ENCODE peak calls at places on chromosomes 11 and 22, in ten cellular contexts. One of them, this sample, is unnamed.

GRCh38 chr11:118277312-118277711 is 13.2 kb upstream of the MPZL2 start:
- DNase-seq in astrocyte: peak; percentile 33
- DNase-seq in aorta: no peak
- DNase-seq in Peyer's patch: no peak
- DNase-seq in left ventricle myocardium superior: no peak
- DNase-seq in NCI-H146: no peak
- DNase-seq in HTR-8/SVneo: peak; percentile 24
- DNase-seq in fibroblast of mammary gland: peak; percentile 36
- DNase-seq in LoVo: peak; percentile 48
- DNase-seq in stimulated activated CD4-positive, alpha-beta T cell treated with anti-CD3 and anti-CD28 coated beads, TNF-alpha, amount 100 ng/mL, for 1 hour: no peak
- DNase-seq in this sample: peak; percentile 55

GRCh38 chr11:69893631-69894030 is 74.4 kb upstream of the FGF3 start:
- DNase-seq in Peyer's patch: no peak
- DNase-seq in stimulated activated CD4-positive, alpha-beta T cell treated with anti-CD3 and anti-CD28 coated beads, TNF-alpha, amount 100 ng/mL, for 1 hour: no peak
- DNase-seq in left ventricle myocardium superior: no peak
- DNase-seq in NCI-H146: no peak
- DNase-seq in fibroblast of mammary gland: no peak
- DNase-seq in HTR-8/SVneo: no peak
- DNase-seq in LoVo: no peak
- DNase-seq in aorta: peak; percentile 27
- DNase-seq in astrocyte: no peak
- DNase-seq in this sample: no peak

GRCh38 chr11:12110714-12111481 is 508 bp downstream of the MICAL2 start:
- DNase-seq in fibroblast of mammary gland: no peak
- DNase-seq in astrocyte: no peak
- DNase-seq in aorta: peak; percentile 68
- DNase-seq in Peyer's patch: peak; percentile 57
- DNase-seq in left ventricle myocardium superior: peak; percentile 60
- DNase-seq in NCI-H146: peak; percentile 73
- DNase-seq in stimulated activated CD4-positive, alpha-beta T cell treated with anti-CD3 and anti-CD28 coated beads, TNF-alpha, amount 100 ng/mL, for 1 hour: no peak
- DNase-seq in LoVo: no peak
- DNase-seq in HTR-8/SVneo: no peak
- DNase-seq in this sample: no peak

GRCh38 chr11:31798057-31799035 is 12.8 kb downstream of the PAX6 start:
- DNase-seq in NCI-H146: no peak
- DNase-seq in LoVo: no peak
- DNase-seq in fibroblast of mammary gland: no peak
- DNase-seq in Peyer's patch: no peak
- DNase-seq in aorta: no peak
- DNase-seq in HTR-8/SVneo: no peak
- DNase-seq in astrocyte: no peak
- DNase-seq in stimulated activated CD4-positive, alpha-beta T cell treated with anti-CD3 and anti-CD28 coated beads, TNF-alpha, amount 100 ng/mL, for 1 hour: no peak
- DNase-seq in left ventricle myocardium superior: no peak
- DNase-seq in this sample: no peak

GRCh38 chr11:133947298-133947905 is 9.4 kb downstream of the IGSF9B start:
- DNase-seq in astrocyte: peak; percentile 52
- DNase-seq in left ventricle myocardium superior: peak; percentile 73
- DNase-seq in fibroblast of mammary gland: peak; percentile 40
- DNase-seq in LoVo: no peak
- DNase-seq in NCI-H146: peak; percentile 17
- DNase-seq in aorta: no peak
- DNase-seq in Peyer's patch: no peak
- DNase-seq in HTR-8/SVneo: peak; percentile 61
- DNase-seq in stimulated activated CD4-positive, alpha-beta T cell treated with anti-CD3 and anti-CD28 coated beads, TNF-alpha, amount 100 ng/mL, for 1 hour: peak; percentile 29
- DNase-seq in this sample: peak; percentile 82

GRCh38 chr22:23227380-23227779 is 47.1 kb downstream of the BCR start:
- DNase-seq in aorta: peak; percentile 9
- DNase-seq in HTR-8/SVneo: no peak
- DNase-seq in stimulated activated CD4-positive, alpha-beta T cell treated with anti-CD3 and anti-CD28 coated beads, TNF-alpha, amount 100 ng/mL, for 1 hour: no peak
- DNase-seq in fibroblast of mammary gland: no peak
- DNase-seq in left ventricle myocardium superior: no peak
- DNase-seq in Peyer's patch: no peak
- DNase-seq in astrocyte: no peak
- DNase-seq in NCI-H146: no peak
- DNase-seq in LoVo: no peak
- DNase-seq in this sample: no peak

GRCh38 chr22:35425971-35426800 is 26.2 kb downstream of the MCM5 start:
- DNase-seq in fibroblast of mammary gland: no peak
- DNase-seq in astrocyte: no peak
- DNase-seq in stimulated activated CD4-positive, alpha-beta T cell treated with anti-CD3 and anti-CD28 coated beads, TNF-alpha, amount 100 ng/mL, for 1 hour: no peak
- DNase-seq in NCI-H146: no peak
- DNase-seq in left ventricle myocardium superior: no peak
- DNase-seq in aorta: no peak
- DNase-seq in HTR-8/SVneo: peak; percentile 19
- DNase-seq in Peyer's patch: no peak
- DNase-seq in LoVo: no peak
- DNase-seq in this sample: peak; percentile 85

GRCh38 chr11:28110108-28110838 is 2.1 kb downstream of the METTL15 start:
- DNase-seq in stimulated activated CD4-positive, alpha-beta T cell treated with anti-CD3 and anti-CD28 coated beads, TNF-alpha, amount 100 ng/mL, for 1 hour: peak; percentile 16
- DNase-seq in fibroblast of mammary gland: peak; percentile 78
- DNase-seq in HTR-8/SVneo: peak; percentile 45
- DNase-seq in astrocyte: peak; percentile 69
- DNase-seq in Peyer's patch: peak; percentile 86
- DNase-seq in LoVo: peak; percentile 77
- DNase-seq in NCI-H146: peak; percentile 76
- DNase-seq in left ventricle myocardium superior: peak; percentile 77
- DNase-seq in aorta: peak; percentile 83
- DNase-seq in this sample: peak; percentile 83

GRCh38 chr11:134725939-134726639 is 314.0 kb upstream of the B3GAT1 start:
- DNase-seq in NCI-H146: peak; percentile 20
- DNase-seq in aorta: no peak
- DNase-seq in Peyer's patch: no peak
- DNase-seq in left ventricle myocardium superior: no peak
- DNase-seq in stimulated activated CD4-positive, alpha-beta T cell treated with anti-CD3 and anti-CD28 coated beads, TNF-alpha, amount 100 ng/mL, for 1 hour: no peak
- DNase-seq in astrocyte: no peak
- DNase-seq in HTR-8/SVneo: no peak
- DNase-seq in LoVo: peak; percentile 8
- DNase-seq in fibroblast of mammary gland: no peak
- DNase-seq in this sample: peak; percentile 29

GRCh38 chr22:39634530-39635399 is 64.2 kb downstream of the CACNA1I start:
- DNase-seq in stimulated activated CD4-positive, alpha-beta T cell treated with anti-CD3 and anti-CD28 coated beads, TNF-alpha, amount 100 ng/mL, for 1 hour: no peak
- DNase-seq in left ventricle myocardium superior: no peak
- DNase-seq in astrocyte: peak; percentile 83
- DNase-seq in fibroblast of mammary gland: peak; percentile 90
- DNase-seq in HTR-8/SVneo: peak; percentile 85
- DNase-seq in Peyer's patch: no peak
- DNase-seq in aorta: no peak
- DNase-seq in LoVo: peak; percentile 92
- DNase-seq in NCI-H146: no peak
- DNase-seq in this sample: peak; percentile 75

GRCh38 chr11:90438069-90438468 is 215.2 kb upstream of the CHORDC1 start:
- DNase-seq in NCI-H146: no peak
- DNase-seq in astrocyte: no peak
- DNase-seq in HTR-8/SVneo: no peak
- DNase-seq in aorta: no peak
- DNase-seq in LoVo: no peak
- DNase-seq in Peyer's patch: no peak
- DNase-seq in fibroblast of mammary gland: no peak
- DNase-seq in left ventricle myocardium superior: no peak
- DNase-seq in stimulated activated CD4-positive, alpha-beta T cell treated with anti-CD3 and anti-CD28 coated beads, TNF-alpha, amount 100 ng/mL, for 1 hour: no peak
- DNase-seq in this sample: no peak

GRCh38 chr11:121452609-121453150 is at the start of gene SORL1-AS1:
- DNase-seq in stimulated activated CD4-positive, alpha-beta T cell treated with anti-CD3 and anti-CD28 coated beads, TNF-alpha, amount 100 ng/mL, for 1 hour: peak; percentile 40
- DNase-seq in LoVo: peak; percentile 34
- DNase-seq in HTR-8/SVneo: peak; percentile 10
- DNase-seq in aorta: no peak
- DNase-seq in fibroblast of mammary gland: no peak
- DNase-seq in NCI-H146: peak; percentile 80
- DNase-seq in astrocyte: no peak
- DNase-seq in Peyer's patch: peak; percentile 54
- DNase-seq in left ventricle myocardium superior: no peak
- DNase-seq in this sample: peak; percentile 53

GRCh38 chr11:17648528-17648927 is 70.8 kb upstream of the MYOD1 start:
- DNase-seq in stimulated activated CD4-positive, alpha-beta T cell treated with anti-CD3 and anti-CD28 coated beads, TNF-alpha, amount 100 ng/mL, for 1 hour: no peak
- DNase-seq in LoVo: no peak
- DNase-seq in left ventricle myocardium superior: no peak
- DNase-seq in HTR-8/SVneo: no peak
- DNase-seq in NCI-H146: no peak
- DNase-seq in Peyer's patch: no peak
- DNase-seq in fibroblast of mammary gland: no peak
- DNase-seq in astrocyte: no peak
- DNase-seq in aorta: no peak
- DNase-seq in this sample: no peak

GRCh38 chr11:19290356-19290755 is 49.6 kb upstream of the E2F8 start:
- DNase-seq in astrocyte: no peak
- DNase-seq in fibroblast of mammary gland: peak; percentile 41
- DNase-seq in left ventricle myocardium superior: no peak
- DNase-seq in HTR-8/SVneo: no peak
- DNase-seq in LoVo: no peak
- DNase-seq in Peyer's patch: no peak
- DNase-seq in NCI-H146: no peak
- DNase-seq in stimulated activated CD4-positive, alpha-beta T cell treated with anti-CD3 and anti-CD28 coated beads, TNF-alpha, amount 100 ng/mL, for 1 hour: no peak
- DNase-seq in aorta: no peak
- DNase-seq in this sample: no peak

GRCh38 chr11:3056296-3057068 is 741 bp downstream of the CARS1 start:
- DNase-seq in aorta: no peak
- DNase-seq in left ventricle myocardium superior: no peak
- DNase-seq in fibroblast of mammary gland: no peak
- DNase-seq in astrocyte: no peak
- DNase-seq in NCI-H146: no peak
- DNase-seq in Peyer's patch: no peak
- DNase-seq in LoVo: peak; percentile 1
- DNase-seq in stimulated activated CD4-positive, alpha-beta T cell treated with anti-CD3 and anti-CD28 coated beads, TNF-alpha, amount 100 ng/mL, for 1 hour: no peak
- DNase-seq in HTR-8/SVneo: no peak
- DNase-seq in this sample: peak; percentile 24

GRCh38 chr22:30372915-30373314 is 14.3 kb downstream of the RNF215 start:
- DNase-seq in HTR-8/SVneo: no peak
- DNase-seq in left ventricle myocardium superior: no peak
- DNase-seq in aorta: no peak
- DNase-seq in Peyer's patch: no peak
- DNase-seq in fibroblast of mammary gland: no peak
- DNase-seq in astrocyte: no peak
- DNase-seq in LoVo: no peak
- DNase-seq in stimulated activated CD4-positive, alpha-beta T cell treated with anti-CD3 and anti-CD28 coated beads, TNF-alpha, amount 100 ng/mL, for 1 hour: no peak
- DNase-seq in NCI-H146: no peak
- DNase-seq in this sample: no peak

GRCh38 chr11:72111803-72112540 is 523 bp downstream of the ANAPC15 start:
- DNase-seq in NCI-H146: peak; percentile 99
- DNase-seq in fibroblast of mammary gland: peak; percentile 99
- DNase-seq in astrocyte: peak; percentile 99
- DNase-seq in left ventricle myocardium superior: peak; percentile 90
- DNase-seq in aorta: peak; percentile 96
- DNase-seq in Peyer's patch: peak; percentile 97
- DNase-seq in HTR-8/SVneo: peak; percentile 94
- DNase-seq in stimulated activated CD4-positive, alpha-beta T cell treated with anti-CD3 and anti-CD28 coated beads, TNF-alpha, amount 100 ng/mL, for 1 hour: peak; percentile 66
- DNase-seq in LoVo: peak; percentile 98
- DNase-seq in this sample: peak; percentile 100

GRCh38 chr22:50577987-50578775 is at the start of gene CPT1B:
- DNase-seq in fibroblast of mammary gland: peak; percentile 25
- DNase-seq in stimulated activated CD4-positive, alpha-beta T cell treated with anti-CD3 and anti-CD28 coated beads, TNF-alpha, amount 100 ng/mL, for 1 hour: no peak
- DNase-seq in NCI-H146: no peak
- DNase-seq in astrocyte: no peak
- DNase-seq in Peyer's patch: peak; percentile 46
- DNase-seq in aorta: peak; percentile 49
- DNase-seq in left ventricle myocardium superior: peak; percentile 84
- DNase-seq in HTR-8/SVneo: no peak
- DNase-seq in LoVo: no peak
- DNase-seq in this sample: no peak

GRCh38 chr11:113270080-113270479 is 44.3 kb upstream of the TTC12 start:
- DNase-seq in fibroblast of mammary gland: no peak
- DNase-seq in left ventricle myocardium superior: no peak
- DNase-seq in aorta: no peak
- DNase-seq in HTR-8/SVneo: no peak
- DNase-seq in astrocyte: no peak
- DNase-seq in NCI-H146: no peak
- DNase-seq in Peyer's patch: no peak
- DNase-seq in stimulated activated CD4-positive, alpha-beta T cell treated with anti-CD3 and anti-CD28 coated beads, TNF-alpha, amount 100 ng/mL, for 1 hour: no peak
- DNase-seq in LoVo: no peak
- DNase-seq in this sample: no peak

GRCh38 chr11:77233011-77233410 is 68.5 kb downstream of the GDPD4 start:
- DNase-seq in stimulated activated CD4-positive, alpha-beta T cell treated with anti-CD3 and anti-CD28 coated beads, TNF-alpha, amount 100 ng/mL, for 1 hour: no peak
- DNase-seq in aorta: no peak
- DNase-seq in LoVo: no peak
- DNase-seq in left ventricle myocardium superior: no peak
- DNase-seq in astrocyte: no peak
- DNase-seq in Peyer's patch: no peak
- DNase-seq in HTR-8/SVneo: no peak
- DNase-seq in fibroblast of mammary gland: no peak
- DNase-seq in NCI-H146: peak; percentile 14
- DNase-seq in this sample: no peak

GRCh38 chr22:25751174-25751581 is 9.2 kb downstream of the MYO18B start:
- DNase-seq in astrocyte: no peak
- DNase-seq in HTR-8/SVneo: no peak
- DNase-seq in fibroblast of mammary gland: no peak
- DNase-seq in left ventricle myocardium superior: no peak
- DNase-seq in LoVo: no peak
- DNase-seq in aorta: peak; percentile 5
- DNase-seq in Peyer's patch: no peak
- DNase-seq in stimulated activated CD4-positive, alpha-beta T cell treated with anti-CD3 and anti-CD28 coated beads, TNF-alpha, amount 100 ng/mL, for 1 hour: no peak
- DNase-seq in NCI-H146: no peak
- DNase-seq in this sample: no peak

GRCh38 chr11:95727630-95728029 is 62.0 kb downstream of the FAM76B start:
- DNase-seq in aorta: no peak
- DNase-seq in astrocyte: no peak
- DNase-seq in Peyer's patch: no peak
- DNase-seq in fibroblast of mammary gland: no peak
- DNase-seq in LoVo: no peak
- DNase-seq in NCI-H146: no peak
- DNase-seq in HTR-8/SVneo: no peak
- DNase-seq in left ventricle myocardium superior: no peak
- DNase-seq in stimulated activated CD4-positive, alpha-beta T cell treated with anti-CD3 and anti-CD28 coated beads, TNF-alpha, amount 100 ng/mL, for 1 hour: no peak
- DNase-seq in this sample: no peak

GRCh38 chr11:113256431-113257227 is 57.8 kb upstream of the TTC12 start:
- DNase-seq in left ventricle myocardium superior: peak; percentile 57
- DNase-seq in NCI-H146: no peak
- DNase-seq in HTR-8/SVneo: no peak
- DNase-seq in LoVo: no peak
- DNase-seq in fibroblast of mammary gland: no peak
- DNase-seq in astrocyte: no peak
- DNase-seq in stimulated activated CD4-positive, alpha-beta T cell treated with anti-CD3 and anti-CD28 coated beads, TNF-alpha, amount 100 ng/mL, for 1 hour: no peak
- DNase-seq in Peyer's patch: no peak
- DNase-seq in aorta: no peak
- DNase-seq in this sample: no peak

This sample was measured in SW480.